ENCODE peak calls at places on chromosome 13, in four cellular contexts. One of them, this sample, is unnamed.
A peak's percentile ranks its signal among the peaks of the same experiment; 100 is the strongest.

GRCh38 chr13:24304620-24305019 is 4.8 kb upstream of the C1QTNF9 start:
- DNase-seq in AG04450: peak; percentile 16
- DNase-seq in adrenal gland: no peak
- DNase-seq in esophagus squamous epithelium: no peak
- DNase-seq in this sample: no peak

GRCh38 chr13:29507356-29507755 is 88.1 kb downstream of the SLC7A1 start:
- DNase-seq in adrenal gland: no peak
- DNase-seq in AG04450: no peak
- DNase-seq in esophagus squamous epithelium: no peak
- DNase-seq in this sample: no peak

GRCh38 chr13:64749301-64749700 is 2480.8 kb downstream of the PCDH9 start:
- DNase-seq in adrenal gland: no peak
- DNase-seq in AG04450: no peak
- DNase-seq in esophagus squamous epithelium: no peak
- DNase-seq in this sample: no peak

GRCh38 chr13:22194106-22194810 is 523.4 kb downstream of the FGF9 start:
- DNase-seq in adrenal gland: no peak
- DNase-seq in esophagus squamous epithelium: no peak
- DNase-seq in AG04450: no peak
- DNase-seq in this sample: no peak

GRCh38 chr13:29547135-29547534 is 48.4 kb downstream of the SLC7A1 start:
- DNase-seq in adrenal gland: no peak
- DNase-seq in AG04450: no peak
- DNase-seq in esophagus squamous epithelium: no peak
- DNase-seq in this sample: no peak

GRCh38 chr13:23615677-23616076 is 45.5 kb downstream of the TNFRSF19 start:
- DNase-seq in adrenal gland: no peak
- DNase-seq in AG04450: no peak
- DNase-seq in esophagus squamous epithelium: no peak
- DNase-seq in this sample: no peak

GRCh38 chr13:60583911-60584753 is 187.1 kb downstream of the TDRD3 start:
- DNase-seq in adrenal gland: no peak
- DNase-seq in AG04450: peak; percentile 29
- DNase-seq in esophagus squamous epithelium: no peak
- DNase-seq in this sample: no peak

GRCh38 chr13:30847697-30848307 is 58.3 kb upstream of the MEDAG start:
- DNase-seq in esophagus squamous epithelium: no peak
- DNase-seq in adrenal gland: peak; percentile 77
- DNase-seq in AG04450: peak; percentile 93
- DNase-seq in this sample: no peak

GRCh38 chr13:51832471-51833152 is 12.4 kb downstream of the TMEM272 start:
- DNase-seq in AG04450: no peak
- DNase-seq in esophagus squamous epithelium: no peak
- DNase-seq in adrenal gland: no peak
- DNase-seq in this sample: no peak

GRCh38 chr13:21674271-21675009 is 3.6 kb downstream of the FGF9 start:
- DNase-seq in esophagus squamous epithelium: no peak
- DNase-seq in adrenal gland: no peak
- DNase-seq in AG04450: no peak
- DNase-seq in this sample: no peak

GRCh38 chr13:31719214-31719613 is 20.1 kb upstream of the RXFP2 start:
- DNase-seq in AG04450: no peak
- DNase-seq in esophagus squamous epithelium: no peak
- DNase-seq in adrenal gland: no peak
- DNase-seq in this sample: no peak

GRCh38 chr13:35741657-35742056 is 265.2 kb upstream of the MAB21L1 start:
- DNase-seq in esophagus squamous epithelium: no peak
- DNase-seq in adrenal gland: no peak
- DNase-seq in AG04450: no peak
- DNase-seq in this sample: no peak

GRCh38 chr13:89490661-89491060 is 1819.5 kb downstream of the SLITRK5 start:
- DNase-seq in AG04450: no peak
- DNase-seq in adrenal gland: no peak
- DNase-seq in esophagus squamous epithelium: no peak
- DNase-seq in this sample: no peak

GRCh38 chr13:35475131-35475959 is 1.1 kb downstream of the MAB21L1 start:
- DNase-seq in adrenal gland: peak; percentile 70
- DNase-seq in esophagus squamous epithelium: no peak
- DNase-seq in AG04450: no peak
- DNase-seq in this sample: no peak

GRCh38 chr13:30739646-30740642 is 4.6 kb downstream of the ALOX5AP start:
- DNase-seq in esophagus squamous epithelium: no peak
- DNase-seq in adrenal gland: no peak
- DNase-seq in AG04450: peak; percentile 86
- DNase-seq in this sample: peak; percentile 81

GRCh38 chr13:101327844-101328243 is 88.5 kb downstream of the NALCN start:
- DNase-seq in AG04450: no peak
- DNase-seq in adrenal gland: no peak
- DNase-seq in esophagus squamous epithelium: no peak
- DNase-seq in this sample: no peak

GRCh38 chr13:104008571-104009435 is 942.6 kb upstream of the SLC10A2 start:
- DNase-seq in adrenal gland: no peak
- DNase-seq in AG04450: peak; percentile 55
- DNase-seq in esophagus squamous epithelium: no peak
- DNase-seq in this sample: no peak

GRCh38 chr13:33213024-33213795 is 72.3 kb downstream of the STARD13 start:
- DNase-seq in esophagus squamous epithelium: no peak
- DNase-seq in adrenal gland: peak; percentile 44
- DNase-seq in AG04450: no peak
- DNase-seq in this sample: peak; percentile 93

GRCh38 chr13:100096526-100096925 is 7.6 kb downstream of the PCCA start:
- DNase-seq in adrenal gland: no peak
- DNase-seq in esophagus squamous epithelium: no peak
- DNase-seq in AG04450: no peak
- DNase-seq in this sample: no peak

GRCh38 chr13:102928971-102929370 is 83.1 kb downstream of the ERCC5 start:
- DNase-seq in esophagus squamous epithelium: no peak
- DNase-seq in adrenal gland: no peak
- DNase-seq in AG04450: no peak
- DNase-seq in this sample: peak; percentile 63

GRCh38 chr13:50208826-50209335 is 193.6 kb downstream of the KCNRG start:
- DNase-seq in AG04450: peak; percentile 44
- DNase-seq in adrenal gland: peak; percentile 69
- DNase-seq in esophagus squamous epithelium: no peak
- DNase-seq in this sample: no peak

GRCh38 chr13:76854894-76855293 is 31.3 kb downstream of the KCTD12 start:
- DNase-seq in adrenal gland: no peak
- DNase-seq in esophagus squamous epithelium: no peak
- DNase-seq in AG04450: no peak
- DNase-seq in this sample: peak; percentile 70

GRCh38 chr13:101283782-101284181 is 132.5 kb downstream of the NALCN start:
- DNase-seq in adrenal gland: no peak
- DNase-seq in esophagus squamous epithelium: no peak
- DNase-seq in AG04450: no peak
- DNase-seq in this sample: peak; percentile 58

GRCh38 chr13:62375653-62376052 is 960.0 kb upstream of the PCDH20 start:
- DNase-seq in esophagus squamous epithelium: no peak
- DNase-seq in adrenal gland: no peak
- DNase-seq in AG04450: no peak
- DNase-seq in this sample: no peak

GRCh38 chr13:100363351-100363750 is 225.2 kb downstream of the GGACT start:
- DNase-seq in AG04450: peak; percentile 26
- DNase-seq in adrenal gland: no peak
- DNase-seq in esophagus squamous epithelium: no peak
- DNase-seq in this sample: no peak

GRCh38 chr13:60329221-60329983 is 67.6 kb upstream of the TDRD3 start:
- DNase-seq in adrenal gland: no peak
- DNase-seq in esophagus squamous epithelium: no peak
- DNase-seq in AG04450: no peak
- DNase-seq in this sample: peak; percentile 9

GRCh38 chr13:56861472-56861871 is 279.2 kb upstream of the PRR20A start:
- DNase-seq in adrenal gland: no peak
- DNase-seq in AG04450: no peak
- DNase-seq in esophagus squamous epithelium: no peak
- DNase-seq in this sample: peak; percentile 19

GRCh38 chr13:100983111-100983510 is 308.5 kb upstream of the TMTC4 start:
- DNase-seq in esophagus squamous epithelium: no peak
- DNase-seq in adrenal gland: no peak
- DNase-seq in AG04450: no peak
- DNase-seq in this sample: no peak

GRCh38 chr13:110339263-110339662 is 32.2 kb downstream of the COL4A2 start:
- DNase-seq in adrenal gland: peak; percentile 43
- DNase-seq in AG04450: no peak
- DNase-seq in esophagus squamous epithelium: no peak
- DNase-seq in this sample: no peak

GRCh38 chr13:110336681-110337080 is 29.6 kb downstream of the COL4A2 start:
- DNase-seq in esophagus squamous epithelium: no peak
- DNase-seq in AG04450: no peak
- DNase-seq in adrenal gland: peak; percentile 46
- DNase-seq in this sample: no peak

GRCh38 chr13:110336108-110336507 is 29.0 kb downstream of the COL4A2 start:
- DNase-seq in AG04450: no peak
- DNase-seq in adrenal gland: peak; percentile 11
- DNase-seq in esophagus squamous epithelium: no peak
- DNase-seq in this sample: no peak

GRCh38 chr13:110338441-110339101 is 31.5 kb downstream of the COL4A2 start:
- DNase-seq in AG04450: no peak
- DNase-seq in esophagus squamous epithelium: no peak
- DNase-seq in adrenal gland: peak; percentile 56
- DNase-seq in this sample: no peak

DNA sequence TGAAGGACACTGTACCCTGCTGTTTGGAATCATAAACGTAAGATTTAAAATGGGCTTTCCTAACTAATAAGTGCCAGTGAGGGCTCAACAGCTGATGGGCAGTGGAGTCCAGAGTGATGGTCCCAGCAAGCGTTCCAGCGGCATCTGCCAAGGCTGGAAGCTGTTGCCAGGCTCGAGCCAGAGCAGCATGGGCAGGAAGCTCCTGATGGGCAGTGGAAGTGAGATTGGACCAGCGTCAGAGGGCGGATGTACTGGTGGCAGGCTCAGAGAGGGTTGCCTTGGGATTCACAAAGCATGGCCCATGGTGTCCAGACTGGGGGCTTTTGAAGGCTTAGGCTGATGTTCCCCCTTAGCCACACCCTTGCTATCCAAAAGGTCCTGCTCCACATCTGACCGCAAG is 30.2 kb downstream of the COL4A2 start:
- DNase-seq in adrenal gland: peak; percentile 55
- DNase-seq in esophagus squamous epithelium: no peak
- DNase-seq in AG04450: no peak
- DNase-seq in this sample: no peak
- H3K27ac ChIP-seq in adrenal gland: peak overlapping the region; percentile 90
- H3K27ac ChIP-seq in esophagus squamous epithelium: peak overlapping the region; percentile 90
- H3K27ac ChIP-seq in AG04450: no peak overlapping the region
- H3K27ac ChIP-seq in this sample: no peak overlapping the region

DNA sequence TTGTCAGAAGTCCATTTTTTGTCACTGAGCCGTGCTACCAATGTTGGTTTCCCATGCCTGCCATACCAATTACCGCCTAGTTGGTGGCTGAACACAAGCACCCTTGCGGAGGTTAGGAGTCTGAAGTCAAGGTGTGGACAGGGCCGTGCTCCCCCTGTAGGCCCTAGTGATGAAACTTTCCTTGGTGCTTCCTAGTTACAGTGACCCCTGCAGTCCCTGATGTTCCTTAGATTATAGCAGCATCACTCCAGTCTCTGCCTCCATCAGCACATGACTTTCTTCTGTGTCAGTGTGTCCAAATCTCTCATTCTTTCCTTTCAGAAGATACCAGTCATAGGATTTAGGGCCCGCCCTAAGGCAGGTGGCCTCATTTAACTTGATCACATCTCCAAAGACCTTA is 99.0 kb downstream of the MYO16 start:
- DNase-seq in AG04450: no peak
- DNase-seq in adrenal gland: no peak
- DNase-seq in esophagus squamous epithelium: no peak
- DNase-seq in this sample: no peak
- H3K27me3 ChIP-seq in AG04450: no peaks in the 10 kb centered on the region
- H3K27me3 ChIP-seq in adrenal gland: no peaks in the 10 kb centered on the region
- H3K27me3 ChIP-seq in esophagus squamous epithelium: no peaks in the 10 kb centered on the region
- H3K27me3 ChIP-seq in this sample: no peaks in the 10 kb centered on the region

DNA sequence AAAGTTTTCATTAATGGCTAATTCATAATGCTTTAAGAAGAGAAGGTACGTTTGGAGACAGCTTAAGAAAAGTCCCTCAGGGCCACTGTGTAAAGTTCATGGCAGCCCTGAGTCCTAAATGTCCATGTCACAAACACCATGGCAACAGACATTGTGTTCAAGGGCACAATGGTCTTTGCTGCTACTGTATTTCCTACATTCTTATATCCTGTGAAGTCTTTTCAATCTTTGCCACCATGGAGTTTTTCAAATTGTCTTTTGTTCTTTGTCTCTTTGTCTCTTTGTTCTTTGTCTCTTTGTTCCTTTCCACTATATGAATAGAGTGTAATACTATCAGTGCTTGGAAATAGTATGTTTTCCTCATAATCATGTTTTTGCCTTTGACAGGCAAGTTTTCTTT is 178.8 kb downstream of the VWA8 start:
- DNase-seq in esophagus squamous epithelium: no peak
- DNase-seq in adrenal gland: no peak
- DNase-seq in AG04450: no peak
- DNase-seq in this sample: no peak
- H3K27ac ChIP-seq in esophagus squamous epithelium: no peak overlapping the region
- H3K27ac ChIP-seq in adrenal gland: no peak overlapping the region
- H3K27ac ChIP-seq in AG04450: no peak overlapping the region
- H3K27ac ChIP-seq in this sample: no peak overlapping the region

DNA sequence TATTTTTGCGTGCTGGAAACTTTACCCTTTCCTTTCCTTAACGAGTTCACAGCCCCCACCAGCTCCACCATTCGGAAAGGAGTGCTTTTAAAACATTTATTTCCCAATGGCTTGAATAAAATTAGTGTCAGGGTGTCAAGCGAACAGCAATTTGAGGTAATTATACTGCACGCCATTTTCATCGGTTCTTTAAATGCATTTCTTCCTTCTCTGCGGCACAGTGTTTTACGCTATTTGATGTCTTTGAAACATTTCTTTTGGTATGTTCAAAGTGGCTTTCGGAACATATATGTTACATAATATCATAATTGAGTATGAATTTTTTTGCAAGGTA is 319 bp upstream of the SLITRK1 start:
- DNase-seq in adrenal gland: no peak
- DNase-seq in AG04450: no peak
- DNase-seq in esophagus squamous epithelium: no peak
- DNase-seq in this sample: no peak
- H3K27me3 ChIP-seq in adrenal gland: peaks cover 38% of the 10 kb centered on the region
- H3K27me3 ChIP-seq in AG04450: peaks cover 29% of the 10 kb centered on the region
- H3K27me3 ChIP-seq in esophagus squamous epithelium: no peaks in the 10 kb centered on the region
- H3K27me3 ChIP-seq in this sample: peaks cover 69% of the 10 kb centered on the region

GRCh38 chr13:112793545-112794445 is 104.0 kb downstream of the ATP11A start:
- DNase-seq in adrenal gland: peak; percentile 33
- DNase-seq in AG04450: no peak
- DNase-seq in esophagus squamous epithelium: no peak
- DNase-seq in this sample: no peak

GRCh38 chr13:112792511-112792910 is 102.7 kb downstream of the ATP11A start:
- DNase-seq in esophagus squamous epithelium: no peak
- DNase-seq in adrenal gland: peak; percentile 15
- DNase-seq in AG04450: no peak
- DNase-seq in this sample: no peak

GRCh38 chr13:112791662-112792440 is 102.0 kb downstream of the ATP11A start:
- DNase-seq in adrenal gland: peak; percentile 35
- DNase-seq in esophagus squamous epithelium: no peak
- DNase-seq in AG04450: no peak
- DNase-seq in this sample: no peak

GRCh38 chr13:112796190-112796915 is 106.5 kb downstream of the ATP11A start:
- DNase-seq in AG04450: no peak
- DNase-seq in adrenal gland: peak; percentile 42
- DNase-seq in esophagus squamous epithelium: no peak
- DNase-seq in this sample: no peak

GRCh38 chr13:112795277-112795676 is 105.4 kb downstream of the ATP11A start:
- DNase-seq in AG04450: no peak
- DNase-seq in esophagus squamous epithelium: no peak
- DNase-seq in adrenal gland: peak; percentile 1
- DNase-seq in this sample: no peak
- H3K27ac ChIP-seq in AG04450: no peak overlapping the region
- H3K27ac ChIP-seq in esophagus squamous epithelium: no peak overlapping the region
- H3K27ac ChIP-seq in adrenal gland: no peak overlapping the region
- H3K27ac ChIP-seq in this sample: no peak overlapping the region